ENCODE peak calls at places on chromosomes 5 and 9, in nine cellular contexts. One of them, this sample, is unnamed.

GRCh38 chr5:52010430-52010829 is 627.2 kb downstream of the ISL1 start:
- DNase-seq in A549: no peak
- DNase-seq in H1: no peak
- DNase-seq in GM12878: no peak
- DNase-seq in GM12891: no peak
- DNase-seq in heart left ventricle: no peak
- DNase-seq in lower leg skin: no peak
- DNase-seq in sigmoid colon: no peak
- DNase-seq in tibial nerve: no peak
- DNase-seq in this sample: no peak

GRCh38 chr5:143337946-143338345 is 65.5 kb downstream of the NR3C1 start:
- DNase-seq in A549: no peak
- DNase-seq in tibial nerve: no peak
- DNase-seq in H1: no peak
- DNase-seq in GM12891: no peak
- DNase-seq in lower leg skin: no peak
- DNase-seq in sigmoid colon: no peak
- DNase-seq in heart left ventricle: no peak
- DNase-seq in GM12878: no peak
- DNase-seq in this sample: no peak

GRCh38 chr5:152397581-152397980 is 7.5 kb downstream of the NMUR2 start:
- DNase-seq in heart left ventricle: no peak
- DNase-seq in lower leg skin: no peak
- DNase-seq in GM12878: peak
- DNase-seq in sigmoid colon: no peak
- DNase-seq in tibial nerve: no peak
- DNase-seq in H1: no peak
- DNase-seq in GM12891: no peak
- DNase-seq in A549: no peak
- DNase-seq in this sample: no peak

GRCh38 chr5:10317825-10318682 is 10.4 kb upstream of the CMBL start:
- DNase-seq in lower leg skin: no peak
- DNase-seq in GM12891: no peak
- DNase-seq in tibial nerve: no peak
- DNase-seq in H1: no peak
- DNase-seq in GM12878: peak
- DNase-seq in heart left ventricle: no peak
- DNase-seq in A549: no peak
- DNase-seq in sigmoid colon: peak
- DNase-seq in this sample: no peak

GRCh38 chr9:99373912-99374311 is 151.8 kb downstream of the SEC61B start:
- DNase-seq in H1: no peak
- DNase-seq in GM12891: no peak
- DNase-seq in GM12878: no peak
- DNase-seq in tibial nerve: no peak
- DNase-seq in sigmoid colon: no peak
- DNase-seq in A549: no peak
- DNase-seq in heart left ventricle: no peak
- DNase-seq in lower leg skin: no peak
- DNase-seq in this sample: no peak

GRCh38 chr5:2173067-2173466 is 290.3 kb upstream of the IRX4 start:
- DNase-seq in GM12878: no peak
- DNase-seq in A549: no peak
- DNase-seq in tibial nerve: no peak
- DNase-seq in sigmoid colon: no peak
- DNase-seq in lower leg skin: no peak
- DNase-seq in heart left ventricle: no peak
- DNase-seq in H1: no peak
- DNase-seq in GM12891: no peak
- DNase-seq in this sample: no peak

GRCh38 chr5:92561362-92562006 is 1019.5 kb downstream of the NR2F1-AS1 start:
- DNase-seq in A549: peak
- DNase-seq in lower leg skin: no peak
- DNase-seq in GM12891: no peak
- DNase-seq in H1: no peak
- DNase-seq in sigmoid colon: no peak
- DNase-seq in tibial nerve: no peak
- DNase-seq in heart left ventricle: no peak
- DNase-seq in GM12878: no peak
- DNase-seq in this sample: no peak

GRCh38 chr9:94525396-94526035 is 29.4 kb upstream of the PCAT7 start:
- DNase-seq in GM12878: no peak
- DNase-seq in tibial nerve: no peak
- DNase-seq in GM12891: no peak
- DNase-seq in heart left ventricle: no peak
- DNase-seq in H1: no peak
- DNase-seq in sigmoid colon: no peak
- DNase-seq in A549: no peak
- DNase-seq in lower leg skin: no peak
- DNase-seq in this sample: no peak

GRCh38 chr5:52789867-52790266 is 2.2 kb downstream of the ITGA1 start:
- DNase-seq in GM12878: no peak
- DNase-seq in A549: no peak
- DNase-seq in heart left ventricle: no peak
- DNase-seq in tibial nerve: no peak
- DNase-seq in GM12891: no peak
- DNase-seq in H1: no peak
- DNase-seq in lower leg skin: no peak
- DNase-seq in sigmoid colon: no peak
- DNase-seq in this sample: no peak

GRCh38 chr9:137556069-137556838 is 4.6 kb downstream of the MRPL41 start:
- DNase-seq in tibial nerve: no peak
- DNase-seq in A549: peak
- DNase-seq in GM12891: no peak
- DNase-seq in sigmoid colon: no peak
- DNase-seq in lower leg skin: no peak
- DNase-seq in H1: no peak
- DNase-seq in heart left ventricle: peak
- DNase-seq in GM12878: no peak
- DNase-seq in this sample: no peak

GRCh38 chr9:137554349-137554748 is 2.7 kb downstream of the MRPL41 start:
- DNase-seq in heart left ventricle: no peak
- DNase-seq in A549: no peak
- DNase-seq in tibial nerve: no peak
- DNase-seq in GM12878: no peak
- DNase-seq in GM12891: no peak
- DNase-seq in sigmoid colon: no peak
- DNase-seq in H1: no peak
- DNase-seq in lower leg skin: no peak
- DNase-seq in this sample: no peak

GRCh38 chr9:137551656-137552534 is at the start of gene MRPL41:
- DNase-seq in heart left ventricle: peak
- DNase-seq in sigmoid colon: peak
- DNase-seq in A549: peak
- DNase-seq in GM12891: peak
- DNase-seq in tibial nerve: peak
- DNase-seq in H1: peak
- DNase-seq in lower leg skin: peak
- DNase-seq in GM12878: peak
- DNase-seq in this sample: peak

GRCh38 chr9:137558127-137558526 is 6.4 kb downstream of the MRPL41 start:
- DNase-seq in tibial nerve: no peak
- DNase-seq in sigmoid colon: no peak
- DNase-seq in H1: no peak
- DNase-seq in lower leg skin: no peak
- DNase-seq in A549: no peak
- DNase-seq in heart left ventricle: no peak
- DNase-seq in GM12878: no peak
- DNase-seq in GM12891: no peak
- DNase-seq in this sample: no peak

GRCh38 chr9:137555179-137555578 is 3.5 kb downstream of the MRPL41 start:
- DNase-seq in GM12891: no peak
- DNase-seq in lower leg skin: no peak
- DNase-seq in GM12878: no peak
- DNase-seq in heart left ventricle: no peak
- DNase-seq in A549: no peak
- DNase-seq in sigmoid colon: no peak
- DNase-seq in tibial nerve: no peak
- DNase-seq in H1: no peak
- DNase-seq in this sample: no peak
- TF ChIP-seq POLR2A in GM12891: no peak
- TF ChIP-seq POLR2A in lower leg skin: no peak
- TF ChIP-seq POLR2A in GM12878: peak
- TF ChIP-seq POLR2A in heart left ventricle: no peak
- TF ChIP-seq POLR2A in A549: no peak
- TF ChIP-seq POLR2A in sigmoid colon: no peak
- TF ChIP-seq POLR2A in tibial nerve: no peak
- TF ChIP-seq POLR2A in H1: no peak
- TF ChIP-seq POLR2A in this sample: no peak

GRCh38 chr5:72314571-72315172 is 5.4 kb downstream of the MRPS27 start:
- DNase-seq in H1: no peak
- DNase-seq in sigmoid colon: no peak
- DNase-seq in GM12891: no peak
- DNase-seq in lower leg skin: no peak
- DNase-seq in A549: peak
- DNase-seq in GM12878: no peak
- DNase-seq in tibial nerve: no peak
- DNase-seq in heart left ventricle: peak
- DNase-seq in this sample: no peak

GRCh38 chr5:72324186-72324825 is 4.1 kb downstream of the PTCD2 start:
- DNase-seq in H1: no peak
- DNase-seq in A549: peak
- DNase-seq in GM12891: no peak
- DNase-seq in tibial nerve: no peak
- DNase-seq in GM12878: no peak
- DNase-seq in heart left ventricle: no peak
- DNase-seq in sigmoid colon: no peak
- DNase-seq in lower leg skin: no peak
- DNase-seq in this sample: no peak

GRCh38 chr5:72325566-72326297 is 5.6 kb downstream of the PTCD2 start:
- DNase-seq in sigmoid colon: no peak
- DNase-seq in H1: no peak
- DNase-seq in GM12891: no peak
- DNase-seq in GM12878: no peak
- DNase-seq in heart left ventricle: no peak
- DNase-seq in A549: no peak
- DNase-seq in tibial nerve: no peak
- DNase-seq in lower leg skin: no peak
- DNase-seq in this sample: no peak

DNA sequence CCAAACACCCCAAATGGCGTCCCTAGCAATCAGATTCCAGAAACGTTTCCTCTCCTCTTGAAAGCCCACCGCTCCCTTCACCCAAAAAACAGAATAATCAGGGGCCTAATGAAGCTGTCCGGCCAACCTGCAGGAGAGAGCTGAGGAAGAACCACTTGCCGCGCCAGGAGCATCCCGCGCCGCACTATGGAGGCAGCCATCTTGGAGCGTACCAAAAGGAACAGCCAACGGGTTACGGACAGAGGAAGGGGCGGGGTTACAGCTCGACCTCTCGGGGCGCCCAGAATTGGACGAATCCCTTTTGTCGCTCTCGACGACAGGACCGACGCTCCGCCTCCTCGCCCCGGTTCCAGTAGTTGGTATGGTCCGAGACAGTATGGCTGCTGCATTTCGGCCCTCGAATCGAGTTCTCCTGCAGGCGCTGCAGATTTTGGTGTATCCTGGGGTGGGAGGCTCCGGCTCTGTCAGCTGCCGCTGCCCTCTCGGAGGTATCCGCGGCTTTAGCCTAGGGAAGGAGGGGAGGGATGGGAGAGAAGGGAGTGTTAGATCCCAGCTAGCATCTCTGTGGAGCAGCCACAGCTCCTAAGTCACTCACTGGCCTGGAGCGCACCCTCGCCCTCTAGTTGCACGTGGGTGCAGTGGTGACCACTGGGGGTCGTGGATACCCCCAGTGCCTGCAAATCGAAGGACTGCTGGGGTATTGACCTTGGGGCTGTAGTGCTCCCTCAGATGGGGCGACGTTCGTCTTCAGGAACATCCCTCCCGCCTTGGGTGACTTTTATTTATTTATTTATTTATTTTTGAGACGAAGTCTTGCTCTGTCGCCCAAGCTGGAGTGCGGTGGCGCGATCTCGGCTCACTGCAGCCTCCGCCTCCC is at the start of the genes MRPS27 and PTCD2:
- DNase-seq in GM12878: peak
- DNase-seq in sigmoid colon: peak
- DNase-seq in A549: peak
- DNase-seq in tibial nerve: peak
- DNase-seq in H1: peak
- DNase-seq in heart left ventricle: peak
- DNase-seq in GM12891: peak
- DNase-seq in lower leg skin: peak
- DNase-seq in this sample: peak
- TF ChIP-seq POLR2A in GM12878: peak
- TF ChIP-seq POLR2A in sigmoid colon: peak
- TF ChIP-seq POLR2A in A549: peak
- TF ChIP-seq POLR2A in tibial nerve: peak
- TF ChIP-seq POLR2A in H1: peak
- TF ChIP-seq POLR2A in heart left ventricle: no peak
- TF ChIP-seq POLR2A in GM12891: peak
- TF ChIP-seq POLR2A in lower leg skin: no peak
- TF ChIP-seq POLR2A in this sample: peak

DNA sequence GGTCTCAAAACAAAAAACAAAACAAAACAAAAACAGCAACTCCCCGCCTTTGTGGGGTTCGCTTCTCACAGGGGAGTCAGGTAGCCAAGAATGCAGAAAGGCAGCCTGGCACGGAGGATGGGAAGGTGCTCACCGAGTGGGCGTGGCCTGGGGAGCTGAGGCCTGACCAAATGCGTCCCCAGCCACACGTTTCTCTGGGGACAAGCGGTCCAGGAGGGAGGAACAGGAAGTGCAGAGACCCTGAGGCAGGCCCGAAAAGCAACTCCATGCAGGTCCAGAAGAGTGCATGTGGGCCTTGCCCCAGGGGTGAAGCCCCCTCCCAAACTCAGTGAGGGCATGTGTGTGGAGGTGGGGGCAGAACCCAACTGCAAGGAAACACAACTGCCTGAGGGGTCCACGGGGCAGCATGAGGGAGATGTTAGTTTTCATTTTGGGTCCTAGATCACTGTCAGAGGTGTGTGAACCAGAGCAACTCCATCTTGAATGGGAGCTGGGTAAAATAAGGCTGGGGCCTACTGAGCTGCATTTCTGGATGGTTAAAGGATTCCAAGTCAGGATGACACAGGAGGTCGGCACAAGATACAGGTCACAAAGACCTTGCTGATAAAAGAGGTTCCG is 2.6 kb upstream of the UAP1L1 start:
- DNase-seq in GM12878: no peak
- DNase-seq in heart left ventricle: peak
- DNase-seq in A549: no peak
- DNase-seq in H1: no peak
- DNase-seq in sigmoid colon: no peak
- DNase-seq in lower leg skin: no peak
- DNase-seq in GM12891: no peak
- DNase-seq in tibial nerve: no peak
- DNase-seq in this sample: no peak
- TF ChIP-seq POLR2A in GM12878: no peak
- TF ChIP-seq POLR2A in heart left ventricle: no peak
- TF ChIP-seq POLR2A in A549: no peak
- TF ChIP-seq POLR2A in H1: no peak
- TF ChIP-seq POLR2A in sigmoid colon: no peak
- TF ChIP-seq POLR2A in lower leg skin: no peak
- TF ChIP-seq POLR2A in GM12891: no peak
- TF ChIP-seq POLR2A in tibial nerve: no peak
- TF ChIP-seq POLR2A in this sample: no peak

DNA sequence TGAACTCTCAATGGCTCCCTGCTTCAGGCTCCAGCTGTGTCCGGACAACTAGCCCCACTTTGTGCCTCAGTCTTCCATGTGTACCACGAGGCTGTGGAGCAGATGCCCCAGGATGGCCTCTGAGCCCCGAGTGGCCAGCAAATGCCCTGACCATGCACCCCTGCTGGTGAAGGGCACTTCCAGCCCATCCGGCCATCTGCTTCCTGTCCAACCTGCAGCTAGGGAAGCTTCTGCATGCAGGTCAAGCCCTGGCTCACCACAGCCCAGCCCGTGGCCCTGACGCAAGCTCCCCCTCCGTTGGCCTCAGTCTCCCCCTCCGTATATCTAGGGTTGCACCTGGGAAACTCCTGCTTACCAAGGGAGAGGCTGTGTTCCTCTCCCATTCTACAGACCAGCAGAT is 4.8 kb downstream of the NINJ1 start:
- DNase-seq in sigmoid colon: peak
- DNase-seq in heart left ventricle: peak
- DNase-seq in H1: no peak
- DNase-seq in GM12891: no peak
- DNase-seq in lower leg skin: no peak
- DNase-seq in GM12878: no peak
- DNase-seq in tibial nerve: no peak
- DNase-seq in A549: no peak
- DNase-seq in this sample: no peak
- TF ChIP-seq POLR2A in sigmoid colon: no peak
- TF ChIP-seq POLR2A in heart left ventricle: no peak
- TF ChIP-seq POLR2A in H1: no peak
- TF ChIP-seq POLR2A in GM12891: no peak
- TF ChIP-seq POLR2A in lower leg skin: no peak
- TF ChIP-seq POLR2A in GM12878: no peak
- TF ChIP-seq POLR2A in tibial nerve: no peak
- TF ChIP-seq POLR2A in A549: no peak
- TF ChIP-seq POLR2A in this sample: no peak

This sample was measured in esophagus muscularis mucosa.